ENCODE peak calls at places on chromosome 21, in eight cellular contexts. One of them, this sample, is unnamed. For H3K4me1, the result is how much of the 10 kb centered on the place peaks cover.

GRCh38 chr21:39776589-39776988 is 31.6 kb downstream of the IGSF5 start:
- DNase-seq in right cardiac atrium: no peak
- DNase-seq in CD8-positive, alpha-beta memory T cell: no peak
- DNase-seq in endothelial cell of umbilical vein: peak
- DNase-seq in cardiac muscle cell: peak
- DNase-seq in breast epithelium: no peak
- DNase-seq in uterus: no peak
- DNase-seq in heart right ventricle: no peak
- DNase-seq in this sample: no peak

GRCh38 chr21:46195595-46196195 is 11.4 kb upstream of the SPATC1L start:
- DNase-seq in right cardiac atrium: no peak
- DNase-seq in cardiac muscle cell: no peak
- DNase-seq in heart right ventricle: no peak
- DNase-seq in CD8-positive, alpha-beta memory T cell: no peak
- DNase-seq in uterus: peak
- DNase-seq in breast epithelium: peak
- DNase-seq in endothelial cell of umbilical vein: no peak
- DNase-seq in this sample: peak

GRCh38 chr21:45869121-45870007 is 112.2 kb upstream of the COL6A1 start:
- DNase-seq in endothelial cell of umbilical vein: no peak
- DNase-seq in right cardiac atrium: no peak
- DNase-seq in cardiac muscle cell: peak
- DNase-seq in CD8-positive, alpha-beta memory T cell: no peak
- DNase-seq in heart right ventricle: no peak
- DNase-seq in uterus: no peak
- DNase-seq in breast epithelium: peak
- DNase-seq in this sample: no peak

GRCh38 chr21:30707409-30707808 is 11.2 kb downstream of the KRTAP21-3 start:
- DNase-seq in cardiac muscle cell: no peak
- DNase-seq in right cardiac atrium: no peak
- DNase-seq in breast epithelium: no peak
- DNase-seq in heart right ventricle: no peak
- DNase-seq in uterus: no peak
- DNase-seq in CD8-positive, alpha-beta memory T cell: no peak
- DNase-seq in endothelial cell of umbilical vein: no peak
- DNase-seq in this sample: no peak

GRCh38 chr21:39687069-39687468 is 57.9 kb upstream of the IGSF5 start:
- DNase-seq in cardiac muscle cell: no peak
- DNase-seq in right cardiac atrium: no peak
- DNase-seq in endothelial cell of umbilical vein: no peak
- DNase-seq in breast epithelium: no peak
- DNase-seq in uterus: no peak
- DNase-seq in CD8-positive, alpha-beta memory T cell: no peak
- DNase-seq in heart right ventricle: no peak
- DNase-seq in this sample: no peak

GRCh38 chr21:26447932-26448331 is 125.2 kb downstream of the CYYR1 start:
- DNase-seq in endothelial cell of umbilical vein: no peak
- DNase-seq in CD8-positive, alpha-beta memory T cell: no peak
- DNase-seq in right cardiac atrium: no peak
- DNase-seq in breast epithelium: no peak
- DNase-seq in uterus: no peak
- DNase-seq in cardiac muscle cell: no peak
- DNase-seq in heart right ventricle: no peak
- DNase-seq in this sample: no peak

GRCh38 chr21:29196021-29196663 is 65.7 kb downstream of the MAP3K7CL start:
- DNase-seq in CD8-positive, alpha-beta memory T cell: peak
- DNase-seq in endothelial cell of umbilical vein: peak
- DNase-seq in breast epithelium: no peak
- DNase-seq in heart right ventricle: no peak
- DNase-seq in uterus: peak
- DNase-seq in right cardiac atrium: peak
- DNase-seq in cardiac muscle cell: peak
- DNase-seq in this sample: no peak

GRCh38 chr21:37130971-37131370 is 57.9 kb downstream of the TTC3 start:
- DNase-seq in breast epithelium: no peak
- DNase-seq in endothelial cell of umbilical vein: no peak
- DNase-seq in uterus: no peak
- DNase-seq in CD8-positive, alpha-beta memory T cell: no peak
- DNase-seq in heart right ventricle: no peak
- DNase-seq in right cardiac atrium: no peak
- DNase-seq in cardiac muscle cell: peak
- DNase-seq in this sample: no peak

GRCh38 chr21:22961248-22961647 is 1963.0 kb downstream of the NCAM2 start:
- DNase-seq in breast epithelium: no peak
- DNase-seq in CD8-positive, alpha-beta memory T cell: no peak
- DNase-seq in cardiac muscle cell: no peak
- DNase-seq in uterus: no peak
- DNase-seq in heart right ventricle: no peak
- DNase-seq in right cardiac atrium: no peak
- DNase-seq in endothelial cell of umbilical vein: no peak
- DNase-seq in this sample: no peak

GRCh38 chr21:37117204-37117603 is 44.1 kb downstream of the TTC3 start:
- DNase-seq in breast epithelium: no peak
- DNase-seq in uterus: no peak
- DNase-seq in right cardiac atrium: no peak
- DNase-seq in CD8-positive, alpha-beta memory T cell: no peak
- DNase-seq in endothelial cell of umbilical vein: no peak
- DNase-seq in cardiac muscle cell: no peak
- DNase-seq in heart right ventricle: no peak
- DNase-seq in this sample: no peak

GRCh38 chr21:21439761-21440160 is 441.6 kb downstream of the NCAM2 start:
- DNase-seq in endothelial cell of umbilical vein: peak
- DNase-seq in right cardiac atrium: no peak
- DNase-seq in breast epithelium: no peak
- DNase-seq in CD8-positive, alpha-beta memory T cell: no peak
- DNase-seq in cardiac muscle cell: peak
- DNase-seq in heart right ventricle: no peak
- DNase-seq in uterus: no peak
- DNase-seq in this sample: no peak

GRCh38 chr21:46181436-46181835 is 2.8 kb downstream of the SPATC1L start:
- DNase-seq in endothelial cell of umbilical vein: no peak
- DNase-seq in CD8-positive, alpha-beta memory T cell: no peak
- DNase-seq in heart right ventricle: peak
- DNase-seq in cardiac muscle cell: no peak
- DNase-seq in uterus: no peak
- DNase-seq in breast epithelium: no peak
- DNase-seq in right cardiac atrium: no peak
- DNase-seq in this sample: peak

GRCh38 chr21:45990741-45991605 is 9.4 kb downstream of the COL6A1 start:
- DNase-seq in endothelial cell of umbilical vein: no peak
- DNase-seq in uterus: peak
- DNase-seq in heart right ventricle: peak
- DNase-seq in CD8-positive, alpha-beta memory T cell: no peak
- DNase-seq in cardiac muscle cell: no peak
- DNase-seq in breast epithelium: peak
- DNase-seq in right cardiac atrium: peak
- DNase-seq in this sample: peak

GRCh38 chr21:32532636-32533035 is 52.7 kb downstream of the TCP10L start:
- DNase-seq in CD8-positive, alpha-beta memory T cell: no peak
- DNase-seq in uterus: no peak
- DNase-seq in cardiac muscle cell: no peak
- DNase-seq in endothelial cell of umbilical vein: no peak
- DNase-seq in right cardiac atrium: no peak
- DNase-seq in breast epithelium: no peak
- DNase-seq in heart right ventricle: no peak
- DNase-seq in this sample: no peak

GRCh38 chr21:23936224-23936623 is 1671.1 kb downstream of the MRPL39 start:
- DNase-seq in breast epithelium: no peak
- DNase-seq in uterus: no peak
- DNase-seq in right cardiac atrium: no peak
- DNase-seq in cardiac muscle cell: peak
- DNase-seq in endothelial cell of umbilical vein: peak
- DNase-seq in heart right ventricle: no peak
- DNase-seq in CD8-positive, alpha-beta memory T cell: no peak
- DNase-seq in this sample: no peak

GRCh38 chr21:17512245-17513213 is at the start of gene CXADR:
- DNase-seq in CD8-positive, alpha-beta memory T cell: peak
- DNase-seq in right cardiac atrium: peak
- DNase-seq in cardiac muscle cell: peak
- DNase-seq in uterus: peak
- DNase-seq in heart right ventricle: peak
- DNase-seq in breast epithelium: peak
- DNase-seq in endothelial cell of umbilical vein: peak
- DNase-seq in this sample: no peak

GRCh38 chr21:28177008-28177603 is 815.6 kb downstream of the LTN1 start:
- DNase-seq in uterus: no peak
- DNase-seq in breast epithelium: no peak
- DNase-seq in cardiac muscle cell: no peak
- DNase-seq in CD8-positive, alpha-beta memory T cell: no peak
- DNase-seq in endothelial cell of umbilical vein: no peak
- DNase-seq in right cardiac atrium: no peak
- DNase-seq in heart right ventricle: no peak
- DNase-seq in this sample: no peak

GRCh38 chr21:45590726-45591618 is 48.7 kb upstream of the SLC19A1 start:
- DNase-seq in right cardiac atrium: peak
- DNase-seq in CD8-positive, alpha-beta memory T cell: peak
- DNase-seq in heart right ventricle: peak
- DNase-seq in endothelial cell of umbilical vein: no peak
- DNase-seq in breast epithelium: no peak
- DNase-seq in uterus: no peak
- DNase-seq in cardiac muscle cell: peak
- DNase-seq in this sample: peak

GRCh38 chr21:45079351-45079750 is 5.0 kb downstream of the ADARB1 start:
- DNase-seq in heart right ventricle: no peak
- DNase-seq in uterus: no peak
- DNase-seq in breast epithelium: no peak
- DNase-seq in cardiac muscle cell: peak
- DNase-seq in CD8-positive, alpha-beta memory T cell: no peak
- DNase-seq in right cardiac atrium: peak
- DNase-seq in endothelial cell of umbilical vein: no peak
- DNase-seq in this sample: peak

GRCh38 chr21:22096314-22096713 is 1098.1 kb downstream of the NCAM2 start:
- DNase-seq in endothelial cell of umbilical vein: no peak
- DNase-seq in uterus: no peak
- DNase-seq in CD8-positive, alpha-beta memory T cell: no peak
- DNase-seq in heart right ventricle: no peak
- DNase-seq in breast epithelium: no peak
- DNase-seq in right cardiac atrium: no peak
- DNase-seq in cardiac muscle cell: no peak
- DNase-seq in this sample: no peak

GRCh38 chr21:44425895-44426662 is 29.2 kb upstream of the LRRC3 start:
- DNase-seq in endothelial cell of umbilical vein: no peak
- DNase-seq in breast epithelium: peak
- DNase-seq in cardiac muscle cell: no peak
- DNase-seq in CD8-positive, alpha-beta memory T cell: no peak
- DNase-seq in uterus: no peak
- DNase-seq in right cardiac atrium: no peak
- DNase-seq in heart right ventricle: no peak
- DNase-seq in this sample: peak

GRCh38 chr21:44317241-44317782 is 17.5 kb downstream of the PFKL start:
- DNase-seq in cardiac muscle cell: no peak
- DNase-seq in CD8-positive, alpha-beta memory T cell: no peak
- DNase-seq in heart right ventricle: no peak
- DNase-seq in uterus: no peak
- DNase-seq in right cardiac atrium: no peak
- DNase-seq in breast epithelium: no peak
- DNase-seq in endothelial cell of umbilical vein: no peak
- DNase-seq in this sample: no peak

GRCh38 chr21:28867401-28867800 is 125.3 kb downstream of the LTN1 start:
- DNase-seq in right cardiac atrium: no peak
- DNase-seq in CD8-positive, alpha-beta memory T cell: no peak
- DNase-seq in endothelial cell of umbilical vein: no peak
- DNase-seq in heart right ventricle: no peak
- DNase-seq in breast epithelium: no peak
- DNase-seq in uterus: no peak
- DNase-seq in cardiac muscle cell: peak
- DNase-seq in this sample: no peak

GRCh38 chr21:33974513-33975468 is 59.2 kb upstream of the ATP5PO start:
- DNase-seq in heart right ventricle: no peak
- DNase-seq in cardiac muscle cell: no peak
- DNase-seq in right cardiac atrium: no peak
- DNase-seq in CD8-positive, alpha-beta memory T cell: no peak
- DNase-seq in endothelial cell of umbilical vein: no peak
- DNase-seq in breast epithelium: no peak
- DNase-seq in uterus: no peak
- DNase-seq in this sample: no peak
- H3K4me1 ChIP-seq in heart right ventricle: under half
- H3K4me1 ChIP-seq in cardiac muscle cell: half or more
- H3K4me1 ChIP-seq in right cardiac atrium: under half
- H3K4me1 ChIP-seq in CD8-positive, alpha-beta memory T cell: under half
- H3K4me1 ChIP-seq in endothelial cell of umbilical vein: under half
- H3K4me1 ChIP-seq in breast epithelium: under half
- H3K4me1 ChIP-seq in uterus: under half
- H3K4me1 ChIP-seq in this sample: under half

GRCh38 chr21:42123509-42123908 is 52.4 kb downstream of the UMODL1 start:
- DNase-seq in right cardiac atrium: no peak
- DNase-seq in CD8-positive, alpha-beta memory T cell: no peak
- DNase-seq in breast epithelium: no peak
- DNase-seq in cardiac muscle cell: no peak
- DNase-seq in uterus: no peak
- DNase-seq in endothelial cell of umbilical vein: no peak
- DNase-seq in heart right ventricle: no peak
- DNase-seq in this sample: no peak
- H3K4me3 ChIP-seq in right cardiac atrium: no peak
- H3K4me3 ChIP-seq in CD8-positive, alpha-beta memory T cell: no peak
- H3K4me3 ChIP-seq in breast epithelium: no peak
- H3K4me3 ChIP-seq in cardiac muscle cell: no peak
- H3K4me3 ChIP-seq in uterus: no peak
- H3K4me3 ChIP-seq in endothelial cell of umbilical vein: no peak
- H3K4me3 ChIP-seq in heart right ventricle: no peak
- H3K4me3 ChIP-seq in this sample: no peak

DNA sequence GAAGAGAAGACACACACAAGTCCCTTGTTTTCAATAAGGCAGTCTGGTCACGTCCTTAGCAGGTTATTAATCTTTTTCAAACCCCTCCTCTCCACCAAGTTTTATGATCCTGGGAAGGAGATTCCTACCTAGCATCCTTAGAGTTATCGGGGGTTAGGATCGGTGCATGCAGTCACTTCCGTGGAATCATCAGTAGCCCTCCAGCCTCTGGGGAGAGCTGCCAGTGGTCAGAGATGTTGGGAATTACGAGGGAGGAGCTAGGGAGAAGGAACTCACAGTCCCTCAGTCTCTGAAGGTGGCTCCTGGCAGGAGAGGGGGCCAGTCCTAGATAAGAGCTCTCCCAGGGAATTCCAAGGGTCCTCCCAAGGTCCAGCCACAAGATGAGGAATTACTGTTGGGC is 57.7 kb upstream of the ATP5PO start:
- DNase-seq in right cardiac atrium: no peak
- DNase-seq in cardiac muscle cell: no peak
- DNase-seq in heart right ventricle: no peak
- DNase-seq in uterus: no peak
- DNase-seq in endothelial cell of umbilical vein: no peak
- DNase-seq in breast epithelium: no peak
- DNase-seq in CD8-positive, alpha-beta memory T cell: no peak
- DNase-seq in this sample: no peak
- H3K4me1 ChIP-seq in right cardiac atrium: under half
- H3K4me1 ChIP-seq in cardiac muscle cell: half or more
- H3K4me1 ChIP-seq in heart right ventricle: under half
- H3K4me1 ChIP-seq in uterus: under half
- H3K4me1 ChIP-seq in endothelial cell of umbilical vein: under half
- H3K4me1 ChIP-seq in breast epithelium: under half
- H3K4me1 ChIP-seq in CD8-positive, alpha-beta memory T cell: under half
- H3K4me1 ChIP-seq in this sample: under half

DNA sequence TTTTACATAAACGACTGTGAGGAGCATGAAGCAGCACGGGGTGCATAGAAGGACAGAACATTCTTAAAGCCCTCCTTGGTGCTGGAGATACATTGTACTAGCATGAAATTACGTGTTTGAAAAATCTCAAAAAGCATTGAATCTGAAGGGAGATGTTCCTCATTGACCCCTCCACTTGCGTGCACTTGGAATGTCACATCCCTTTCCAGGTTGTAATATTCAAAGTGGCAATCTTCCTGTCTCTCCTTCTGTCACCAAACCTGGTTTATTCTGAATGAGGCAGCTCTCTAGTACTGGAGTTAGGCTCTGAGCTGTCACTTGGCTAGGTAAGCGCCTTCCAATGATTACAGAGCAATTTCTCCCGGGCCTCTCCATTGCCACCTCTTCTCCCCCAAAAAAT is 901 bp downstream of the DSCAM start:
- DNase-seq in right cardiac atrium: no peak
- DNase-seq in heart right ventricle: no peak
- DNase-seq in cardiac muscle cell: no peak
- DNase-seq in breast epithelium: no peak
- DNase-seq in uterus: no peak
- DNase-seq in CD8-positive, alpha-beta memory T cell: no peak
- DNase-seq in endothelial cell of umbilical vein: no peak
- DNase-seq in this sample: no peak
- H3K4me3 ChIP-seq in right cardiac atrium: no peak
- H3K4me3 ChIP-seq in heart right ventricle: no peak
- H3K4me3 ChIP-seq in cardiac muscle cell: peak
- H3K4me3 ChIP-seq in breast epithelium: no peak
- H3K4me3 ChIP-seq in uterus: no peak
- H3K4me3 ChIP-seq in CD8-positive, alpha-beta memory T cell: no peak
- H3K4me3 ChIP-seq in endothelial cell of umbilical vein: no peak
- H3K4me3 ChIP-seq in this sample: no peak